ENCODE peak calls at places on chromosomes 13 and 19, in seven cellular contexts. One of them, this sample, is unnamed.

GRCh38 chr19:42323852-42324654 is 1.4 kb upstream of the MEGF8 start:
- DNase-seq in kidney epithelial cell: no peak
- DNase-seq in foreskin fibroblast: peak
- DNase-seq in dorsolateral prefrontal cortex: no peak
- DNase-seq in uterus: no peak
- DNase-seq in AG10803: no peak
- DNase-seq in lower leg skin: no peak
- DNase-seq in this sample: no peak

GRCh38 chr13:43325636-43326035 is 302.2 kb downstream of the DNAJC15 start:
- DNase-seq in uterus: no peak
- DNase-seq in dorsolateral prefrontal cortex: no peak
- DNase-seq in kidney epithelial cell: no peak
- DNase-seq in AG10803: no peak
- DNase-seq in lower leg skin: no peak
- DNase-seq in foreskin fibroblast: no peak
- DNase-seq in this sample: no peak

GRCh38 chr13:72458701-72459100 is 268.7 kb downstream of the MZT1 start:
- DNase-seq in AG10803: peak
- DNase-seq in uterus: no peak
- DNase-seq in foreskin fibroblast: no peak
- DNase-seq in dorsolateral prefrontal cortex: no peak
- DNase-seq in kidney epithelial cell: peak
- DNase-seq in lower leg skin: no peak
- DNase-seq in this sample: peak

GRCh38 chr13:113070855-113071254 is 34.7 kb upstream of the F7 start:
- DNase-seq in kidney epithelial cell: no peak
- DNase-seq in uterus: no peak
- DNase-seq in foreskin fibroblast: no peak
- DNase-seq in dorsolateral prefrontal cortex: no peak
- DNase-seq in AG10803: no peak
- DNase-seq in lower leg skin: no peak
- DNase-seq in this sample: no peak

GRCh38 chr13:91417660-91418325 is 19.4 kb downstream of the GPC5 start:
- DNase-seq in dorsolateral prefrontal cortex: no peak
- DNase-seq in foreskin fibroblast: no peak
- DNase-seq in lower leg skin: no peak
- DNase-seq in AG10803: no peak
- DNase-seq in kidney epithelial cell: no peak
- DNase-seq in uterus: no peak
- DNase-seq in this sample: no peak

GRCh38 chr13:34124912-34125311 is 307.0 kb downstream of the RFC3 start:
- DNase-seq in kidney epithelial cell: no peak
- DNase-seq in uterus: no peak
- DNase-seq in dorsolateral prefrontal cortex: no peak
- DNase-seq in AG10803: no peak
- DNase-seq in lower leg skin: no peak
- DNase-seq in foreskin fibroblast: no peak
- DNase-seq in this sample: no peak

GRCh38 chr13:93183302-93183701 is 43.3 kb upstream of the GPC6 start:
- DNase-seq in uterus: no peak
- DNase-seq in AG10803: no peak
- DNase-seq in lower leg skin: no peak
- DNase-seq in kidney epithelial cell: no peak
- DNase-seq in dorsolateral prefrontal cortex: no peak
- DNase-seq in foreskin fibroblast: no peak
- DNase-seq in this sample: no peak

GRCh38 chr13:94309997-94310842 is 169.3 kb downstream of the DCT start:
- DNase-seq in AG10803: peak
- DNase-seq in kidney epithelial cell: peak
- DNase-seq in lower leg skin: no peak
- DNase-seq in foreskin fibroblast: peak
- DNase-seq in dorsolateral prefrontal cortex: no peak
- DNase-seq in uterus: no peak
- DNase-seq in this sample: peak

GRCh38 chr19:56350416-56351045 is 35.9 kb upstream of the ZSCAN5A start:
- DNase-seq in uterus: peak
- DNase-seq in foreskin fibroblast: peak
- DNase-seq in dorsolateral prefrontal cortex: no peak
- DNase-seq in kidney epithelial cell: no peak
- DNase-seq in AG10803: peak
- DNase-seq in lower leg skin: no peak
- DNase-seq in this sample: peak

GRCh38 chr19:33988601-33989000 is 183.7 kb upstream of the LSM14A start:
- DNase-seq in kidney epithelial cell: no peak
- DNase-seq in AG10803: peak
- DNase-seq in foreskin fibroblast: no peak
- DNase-seq in lower leg skin: no peak
- DNase-seq in dorsolateral prefrontal cortex: no peak
- DNase-seq in uterus: no peak
- DNase-seq in this sample: peak

GRCh38 chr13:111398715-111399299 is 78.4 kb downstream of the TEX29 start:
- DNase-seq in dorsolateral prefrontal cortex: no peak
- DNase-seq in AG10803: peak
- DNase-seq in foreskin fibroblast: peak
- DNase-seq in kidney epithelial cell: no peak
- DNase-seq in uterus: no peak
- DNase-seq in lower leg skin: peak
- DNase-seq in this sample: no peak

GRCh38 chr13:59099182-59099950 is 1064.4 kb downstream of the DIAPH3 start:
- DNase-seq in foreskin fibroblast: no peak
- DNase-seq in lower leg skin: no peak
- DNase-seq in uterus: no peak
- DNase-seq in dorsolateral prefrontal cortex: no peak
- DNase-seq in AG10803: no peak
- DNase-seq in kidney epithelial cell: no peak
- DNase-seq in this sample: peak

GRCh38 chr13:36096411-36097184 is 34.6 kb downstream of the DCLK1 start:
- DNase-seq in kidney epithelial cell: peak
- DNase-seq in lower leg skin: no peak
- DNase-seq in foreskin fibroblast: peak
- DNase-seq in uterus: no peak
- DNase-seq in AG10803: no peak
- DNase-seq in dorsolateral prefrontal cortex: no peak
- DNase-seq in this sample: peak

GRCh38 chr19:50708179-50708879 is 11.3 kb downstream of the SHANK1 start:
- DNase-seq in AG10803: no peak
- DNase-seq in dorsolateral prefrontal cortex: no peak
- DNase-seq in uterus: no peak
- DNase-seq in foreskin fibroblast: no peak
- DNase-seq in lower leg skin: no peak
- DNase-seq in kidney epithelial cell: no peak
- DNase-seq in this sample: no peak

GRCh38 chr19:6744381-6745288 is 5.2 kb downstream of the TRIP10 start:
- DNase-seq in kidney epithelial cell: no peak
- DNase-seq in lower leg skin: peak
- DNase-seq in dorsolateral prefrontal cortex: peak
- DNase-seq in AG10803: peak
- DNase-seq in uterus: peak
- DNase-seq in foreskin fibroblast: peak
- DNase-seq in this sample: peak

GRCh38 chr13:36920612-36921185 is 661 bp upstream of the SMAD9 start:
- DNase-seq in uterus: no peak
- DNase-seq in kidney epithelial cell: no peak
- DNase-seq in foreskin fibroblast: peak
- DNase-seq in lower leg skin: no peak
- DNase-seq in dorsolateral prefrontal cortex: no peak
- DNase-seq in AG10803: no peak
- DNase-seq in this sample: no peak

GRCh38 chr19:45468159-45468651 is 409 bp downstream of the FOSB start:
- DNase-seq in lower leg skin: peak
- DNase-seq in foreskin fibroblast: peak
- DNase-seq in kidney epithelial cell: no peak
- DNase-seq in uterus: peak
- DNase-seq in dorsolateral prefrontal cortex: no peak
- DNase-seq in AG10803: peak
- DNase-seq in this sample: no peak

GRCh38 chr13:100363874-100364273 is 224.7 kb downstream of the GGACT start:
- DNase-seq in dorsolateral prefrontal cortex: no peak
- DNase-seq in foreskin fibroblast: peak
- DNase-seq in uterus: no peak
- DNase-seq in kidney epithelial cell: no peak
- DNase-seq in AG10803: peak
- DNase-seq in lower leg skin: no peak
- DNase-seq in this sample: peak

GRCh38 chr13:103866041-103866440 is 799.8 kb upstream of the SLC10A2 start:
- DNase-seq in lower leg skin: no peak
- DNase-seq in kidney epithelial cell: no peak
- DNase-seq in foreskin fibroblast: no peak
- DNase-seq in dorsolateral prefrontal cortex: no peak
- DNase-seq in AG10803: no peak
- DNase-seq in uterus: no peak
- DNase-seq in this sample: no peak

GRCh38 chr13:42211704-42212103 is 60.2 kb upstream of the AKAP11 start:
- DNase-seq in dorsolateral prefrontal cortex: no peak
- DNase-seq in lower leg skin: no peak
- DNase-seq in AG10803: peak
- DNase-seq in foreskin fibroblast: peak
- DNase-seq in kidney epithelial cell: no peak
- DNase-seq in uterus: no peak
- DNase-seq in this sample: peak

GRCh38 chr13:77678691-77679090 is 18.8 kb upstream of the SLAIN1 start:
- DNase-seq in AG10803: no peak
- DNase-seq in kidney epithelial cell: no peak
- DNase-seq in dorsolateral prefrontal cortex: no peak
- DNase-seq in uterus: no peak
- DNase-seq in foreskin fibroblast: no peak
- DNase-seq in lower leg skin: no peak
- DNase-seq in this sample: no peak

GRCh38 chr13:110360598-110360997 is 53.5 kb downstream of the COL4A2 start:
- DNase-seq in kidney epithelial cell: no peak
- DNase-seq in foreskin fibroblast: no peak
- DNase-seq in lower leg skin: no peak
- DNase-seq in AG10803: no peak
- DNase-seq in uterus: no peak
- DNase-seq in dorsolateral prefrontal cortex: no peak
- DNase-seq in this sample: no peak

GRCh38 chr13:33751151-33751550 is 66.8 kb upstream of the RFC3 start:
- DNase-seq in kidney epithelial cell: no peak
- DNase-seq in dorsolateral prefrontal cortex: no peak
- DNase-seq in uterus: no peak
- DNase-seq in AG10803: peak
- DNase-seq in lower leg skin: no peak
- DNase-seq in foreskin fibroblast: peak
- DNase-seq in this sample: peak

GRCh38 chr13:86087241-86087640 is 288.0 kb upstream of the SLITRK6 start:
- DNase-seq in AG10803: no peak
- DNase-seq in kidney epithelial cell: no peak
- DNase-seq in dorsolateral prefrontal cortex: no peak
- DNase-seq in foreskin fibroblast: no peak
- DNase-seq in uterus: no peak
- DNase-seq in lower leg skin: no peak
- DNase-seq in this sample: no peak

GRCh38 chr13:86082116-86082515 is 282.9 kb upstream of the SLITRK6 start:
- DNase-seq in kidney epithelial cell: no peak
- DNase-seq in dorsolateral prefrontal cortex: no peak
- DNase-seq in foreskin fibroblast: no peak
- DNase-seq in uterus: no peak
- DNase-seq in AG10803: no peak
- DNase-seq in lower leg skin: no peak
- DNase-seq in this sample: no peak

GRCh38 chr13:86080340-86080995 is 281.2 kb upstream of the SLITRK6 start:
- DNase-seq in foreskin fibroblast: no peak
- DNase-seq in uterus: no peak
- DNase-seq in dorsolateral prefrontal cortex: no peak
- DNase-seq in lower leg skin: no peak
- DNase-seq in kidney epithelial cell: no peak
- DNase-seq in AG10803: no peak
- DNase-seq in this sample: no peak

DNA sequence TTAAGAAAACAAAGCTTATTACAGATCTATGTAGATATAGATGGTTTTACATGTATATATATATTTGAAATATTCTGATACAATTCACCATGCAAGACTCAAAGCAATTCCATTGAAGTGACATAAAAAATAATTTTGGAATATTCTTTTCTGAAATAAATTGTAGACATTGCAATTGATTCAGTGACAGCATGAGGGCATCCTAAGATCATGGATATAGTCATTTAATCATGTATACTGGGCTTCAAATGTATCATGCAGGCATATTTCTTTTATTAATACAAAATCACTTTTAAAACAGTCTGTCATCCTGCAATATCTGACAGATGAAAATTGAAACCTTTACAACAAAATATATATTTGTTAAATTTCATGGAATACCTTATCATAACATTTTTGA is 286.7 kb upstream of the SLITRK6 start:
- DNase-seq in AG10803: no peak
- DNase-seq in kidney epithelial cell: no peak
- DNase-seq in lower leg skin: no peak
- DNase-seq in foreskin fibroblast: no peak
- DNase-seq in uterus: no peak
- DNase-seq in dorsolateral prefrontal cortex: no peak
- DNase-seq in this sample: no peak
- TF ChIP-seq CTCF in AG10803: no peak
- TF ChIP-seq CTCF in kidney epithelial cell: no peak
- TF ChIP-seq CTCF in lower leg skin: no peak
- TF ChIP-seq CTCF in foreskin fibroblast: no peak
- TF ChIP-seq CTCF in uterus: no peak
- TF ChIP-seq CTCF in dorsolateral prefrontal cortex: peak
- TF ChIP-seq CTCF in this sample: no peak

GRCh38 chr19:14449321-14449720 is 16.2 kb downstream of the PKN1 start:
- DNase-seq in foreskin fibroblast: peak
- DNase-seq in dorsolateral prefrontal cortex: no peak
- DNase-seq in AG10803: peak
- DNase-seq in uterus: no peak
- DNase-seq in kidney epithelial cell: no peak
- DNase-seq in lower leg skin: no peak
- DNase-seq in this sample: no peak

GRCh38 chr19:14450168-14450874 is 17.2 kb downstream of the PKN1 start:
- DNase-seq in foreskin fibroblast: peak
- DNase-seq in uterus: peak
- DNase-seq in dorsolateral prefrontal cortex: no peak
- DNase-seq in AG10803: no peak
- DNase-seq in kidney epithelial cell: no peak
- DNase-seq in lower leg skin: no peak
- DNase-seq in this sample: peak

GRCh38 chr19:14446336-14447036 is 13.4 kb downstream of the PKN1 start:
- DNase-seq in foreskin fibroblast: no peak
- DNase-seq in dorsolateral prefrontal cortex: no peak
- DNase-seq in uterus: no peak
- DNase-seq in AG10803: no peak
- DNase-seq in lower leg skin: no peak
- DNase-seq in kidney epithelial cell: no peak
- DNase-seq in this sample: no peak

GRCh38 chr19:14450876-14451275 is 17.8 kb downstream of the PKN1 start:
- DNase-seq in lower leg skin: no peak
- DNase-seq in dorsolateral prefrontal cortex: no peak
- DNase-seq in AG10803: no peak
- DNase-seq in foreskin fibroblast: no peak
- DNase-seq in kidney epithelial cell: no peak
- DNase-seq in uterus: no peak
- DNase-seq in this sample: no peak
- H3K4me3 ChIP-seq in lower leg skin: no peak
- H3K4me3 ChIP-seq in dorsolateral prefrontal cortex: no peak
- H3K4me3 ChIP-seq in AG10803: no peak
- H3K4me3 ChIP-seq in foreskin fibroblast: no peak
- H3K4me3 ChIP-seq in kidney epithelial cell: no peak
- H3K4me3 ChIP-seq in uterus: no peak
- H3K4me3 ChIP-seq in this sample: no peak

GRCh38 chr13:39783051-39783450 is 127.6 kb downstream of the COG6 start:
- DNase-seq in AG10803: no peak
- DNase-seq in dorsolateral prefrontal cortex: no peak
- DNase-seq in kidney epithelial cell: no peak
- DNase-seq in foreskin fibroblast: no peak
- DNase-seq in uterus: no peak
- DNase-seq in lower leg skin: no peak
- DNase-seq in this sample: no peak
- TF ChIP-seq CTCF in AG10803: no peak
- TF ChIP-seq CTCF in dorsolateral prefrontal cortex: peak
- TF ChIP-seq CTCF in kidney epithelial cell: no peak
- TF ChIP-seq CTCF in foreskin fibroblast: no peak
- TF ChIP-seq CTCF in uterus: no peak
- TF ChIP-seq CTCF in lower leg skin: no peak
- TF ChIP-seq CTCF in this sample: no peak

GRCh38 chr19:36116344-36116637 is 1.0 kb downstream of the TBCB start:
- DNase-seq in foreskin fibroblast: no peak
- DNase-seq in dorsolateral prefrontal cortex: no peak
- DNase-seq in lower leg skin: no peak
- DNase-seq in AG10803: no peak
- DNase-seq in kidney epithelial cell: no peak
- DNase-seq in uterus: no peak
- DNase-seq in this sample: no peak
- H3K4me3 ChIP-seq in foreskin fibroblast: peak
- H3K4me3 ChIP-seq in dorsolateral prefrontal cortex: peak
- H3K4me3 ChIP-seq in lower leg skin: no peak
- H3K4me3 ChIP-seq in AG10803: peak
- H3K4me3 ChIP-seq in kidney epithelial cell: peak
- H3K4me3 ChIP-seq in uterus: peak
- H3K4me3 ChIP-seq in this sample: peak

This sample was measured in fibroblast of villous mesenchyme.